ENCODE peak calls at places on chromosomes 12 and 14, in seven cellular contexts. U is BJ; Z is CD8-positive, alpha-beta memory T cell; N is NCI-H1417 treated with DMSO at 0.1 percent for 48 hours; A is skeletal muscle cell; W is HCT116; T is posterior cingulate gyrus. O is an unnamed sample.

GRCh38 chr12:80441921-80442320 is 2.1 kb upstream of the PTPRQ start:
- DNase-seq in U (peak), Z (no peak), N (no peak), A (peak), W (no peak), T (no peak), O (no peak)

GRCh38 chr12:56450241-56450640 is 1.0 kb upstream of the TIMELESS start:
- DNase-seq in U (no peak), Z (no peak), N (no peak), A (no peak), W (no peak), T (no peak), O (no peak)

GRCh38 chr14:92724516-92725340 is 23.7 kb downstream of the LGMN start:
- DNase-seq in U (no peak), Z (no peak), N (no peak), A (no peak), W (no peak), T (no peak), O (no peak)

GRCh38 chr12:130141901-130142683 is 20.2 kb upstream of the FZD10 start:
- DNase-seq in U (no peak), Z (no peak), N (no peak), A (no peak), W (no peak), T (no peak), O (no peak)

GRCh38 chr14:105088812-105089745 is 23.8 kb upstream of the GPR132 start:
- DNase-seq in U (no peak), Z (no peak), N (no peak), A (no peak), W (no peak), T (no peak), O (no peak)

GRCh38 chr12:87848248-87848868 is 180.8 kb downstream of the C12orf50 start:
- DNase-seq in U (peak), Z (no peak), N (peak), A (peak), W (peak), T (no peak), O (peak)

GRCh38 chr12:75909714-75910451 is 121.7 kb downstream of the PHLDA1 start:
- DNase-seq in U (no peak), Z (no peak), N (peak), A (no peak), W (no peak), T (no peak), O (no peak)

GRCh38 chr12:46483572-46484395 is 111.2 kb upstream of the SLC38A2 start:
- DNase-seq in U (no peak), Z (no peak), N (no peak), A (no peak), W (no peak), T (no peak), O (no peak)

GRCh38 chr12:54037360-54038259 is 4.8 kb downstream of the HOXC5 start:
- DNase-seq in U (no peak), Z (no peak), N (no peak), A (no peak), W (no peak), T (no peak), O (no peak)

GRCh38 chr12:116299548-116300150 is 22.2 kb upstream of the MED13L start:
- DNase-seq in U (no peak), Z (no peak), N (no peak), A (no peak), W (no peak), T (no peak), O (no peak)

GRCh38 chr12:52895726-52896189 is 9.1 kb downstream of the KRT8 start:
- DNase-seq in U (no peak), Z (no peak), N (no peak), A (no peak), W (no peak), T (no peak), O (no peak)

GRCh38 chr14:20686386-20687143 is 2.0 kb upstream of the ANG start:
- DNase-seq in U (no peak), Z (no peak), N (no peak), A (no peak), W (no peak), T (no peak), O (no peak)

GRCh38 chr14:104388011-104388521 is 191.5 kb upstream of the C14orf180 start:
- DNase-seq in U (no peak), Z (no peak), N (no peak), A (no peak), W (no peak), T (no peak), O (no peak)

O was measured in NCI-H2081 treated with DMSO at 0.1 percent for 48 hours.